ENCODE peak calls at places on chromosomes 11 and 22, in ten cellular contexts. F is AG09319, Z is type B pancreatic cell, N is progenitor cell of endocrine pancreas, R is foreskin keratinocyte, Q is H9, U is BJ, H is choroid plexus epithelial cell, O is OCI-LY7, V is left lung. M is an unnamed sample.

GRCh38 chr22:36368359-36368983 is 19.3 kb downstream of the MYH9 start:
- DNase-seq in F (no peak), Z (no peak), N (no peak), R (no peak), Q (peak), U (no peak), H (peak), O (no peak), V (no peak), M (no peak)

GRCh38 chr22:27906241-27906640 is 12.8 kb downstream of the PITPNB start:
- DNase-seq in F (no peak), Z (no peak), N (no peak), R (no peak), Q (no peak), U (no peak), H (peak), O (no peak), V (no peak), M (no peak)

GRCh38 chr22:42816339-42816738 is 40.7 kb downstream of the ARFGAP3 start:
- DNase-seq in F (no peak), Z (no peak), N (no peak), R (no peak), Q (no peak), U (no peak), H (no peak), O (no peak), V (no peak), M (no peak)

GRCh38 chr11:8229299-8230177 is 34.1 kb downstream of the LMO1 start:
- DNase-seq in F (no peak), Z (no peak), N (no peak), R (peak), Q (no peak), U (no peak), H (no peak), O (no peak), V (no peak), M (no peak)

GRCh38 chr11:28072321-28072720 is 35.6 kb downstream of the KIF18A start:
- DNase-seq in F (no peak), Z (no peak), N (no peak), R (no peak), Q (no peak), U (no peak), H (peak), O (no peak), V (no peak), M (no peak)

GRCh38 chr11:35927730-35928129 is 16.1 kb upstream of the LDLRAD3 start:
- DNase-seq in F (no peak), Z (no peak), N (no peak), R (peak), Q (no peak), U (no peak), H (peak), O (no peak), V (peak), M (no peak)

GRCh38 chr11:114081641-114082414 is 22.3 kb downstream of the ZBTB16 start:
- DNase-seq in F (no peak), Z (no peak), N (no peak), R (no peak), Q (no peak), U (no peak), H (peak), O (no peak), V (no peak), M (no peak)

GRCh38 chr11:1222491-1223345 is at the start of gene MUC5B:
- DNase-seq in F (no peak), Z (peak), N (no peak), R (no peak), Q (peak), U (no peak), H (no peak), O (no peak), V (no peak), M (no peak)

GRCh38 chr11:131759140-131759539 is 388.7 kb downstream of the NTM start:
- DNase-seq in F (no peak), Z (no peak), N (no peak), R (no peak), Q (no peak), U (no peak), H (no peak), O (no peak), V (no peak), M (no peak)

GRCh38 chr22:50586416-50586815 is 3.8 kb upstream of the CHKB start:
- DNase-seq in F (no peak), Z (no peak), N (no peak), R (no peak), Q (no peak), U (no peak), H (no peak), O (no peak), V (no peak), M (no peak)

GRCh38 chr11:32897103-32897502 is 4.5 kb downstream of the QSER1 start:
- DNase-seq in F (no peak), Z (no peak), N (no peak), R (no peak), Q (no peak), U (no peak), H (no peak), O (no peak), V (no peak), M (no peak)

GRCh38 chr11:113697798-113698407 is 8.2 kb downstream of the TMPRSS5 start:
- DNase-seq in F (no peak), Z (no peak), N (no peak), R (no peak), Q (no peak), U (no peak), H (no peak), O (no peak), V (no peak), M (no peak)

GRCh38 chr11:61912991-61913698 is 4.2 kb downstream of the RAB3IL1 start:
- DNase-seq in F (no peak), Z (no peak), N (no peak), R (no peak), Q (peak), U (no peak), H (no peak), O (no peak), V (peak), M (no peak)

GRCh38 chr11:124747406-124748099 is 4.5 kb downstream of the VSIG2 start:
- DNase-seq in F (no peak), Z (no peak), N (no peak), R (no peak), Q (no peak), U (no peak), H (no peak), O (no peak), V (no peak), M (no peak)

GRCh38 chr11:70059971-70060370 is 18.1 kb upstream of the ANO1 start:
- DNase-seq in F (no peak), Z (no peak), N (no peak), R (no peak), Q (no peak), U (no peak), H (no peak), O (no peak), V (no peak), M (no peak)

GRCh38 chr11:111665779-111666178 is 63.5 kb downstream of the SIK2 start:
- DNase-seq in F (peak), Z (no peak), N (peak), R (no peak), Q (no peak), U (no peak), H (peak), O (peak), V (no peak), M (peak)

GRCh38 chr11:65498042-65498726 is 661 bp upstream of the MALAT1 start:
- DNase-seq in F (no peak), Z (no peak), N (no peak), R (no peak), Q (no peak), U (no peak), H (peak), O (peak), V (no peak), M (no peak)

GRCh38 chr11:64096835-64097234 is 61.1 kb downstream of the FLRT1 start:
- DNase-seq in F (no peak), Z (no peak), N (no peak), R (no peak), Q (no peak), U (no peak), H (no peak), O (no peak), V (peak), M (no peak)

GRCh38 chr11:33147559-33147958 is 13.7 kb downstream of the CSTF3 start:
- DNase-seq in F (no peak), Z (no peak), N (no peak), R (no peak), Q (no peak), U (no peak), H (peak), O (no peak), V (no peak), M (no peak)

GRCh38 chr22:43147821-43148220 is 3.5 kb upstream of the TSPO start:
- DNase-seq in F (no peak), Z (no peak), N (no peak), R (no peak), Q (no peak), U (no peak), H (no peak), O (peak), V (no peak), M (no peak)

GRCh38 chr22:24406322-24407277 is 20.8 kb upstream of the ADORA2A start:
- DNase-seq in F (no peak), Z (no peak), N (no peak), R (no peak), Q (no peak), U (no peak), H (no peak), O (no peak), V (no peak), M (no peak)

GRCh38 chr11:62456630-62457029 is 37.8 kb downstream of the SCGB1A1 start:
- DNase-seq in F (no peak), Z (no peak), N (no peak), R (no peak), Q (peak), U (no peak), H (no peak), O (no peak), V (no peak), M (no peak)

GRCh38 chr22:23682082-23682481 is 8.7 kb upstream of the RGL4 start:
- DNase-seq in F (no peak), Z (no peak), N (no peak), R (no peak), Q (no peak), U (no peak), H (no peak), O (no peak), V (no peak), M (no peak)

GRCh38 chr22:19807914-19808872 is 46.5 kb downstream of the GNB1L start:
- DNase-seq in F (no peak), Z (no peak), N (no peak), R (no peak), Q (no peak), U (no peak), H (no peak), O (no peak), V (peak), M (no peak)

GRCh38 chr11:14891143-14892035 is 642 bp downstream of the CYP2R1 start:
- DNase-seq in F (peak), Z (peak), N (peak), R (peak), Q (peak), U (peak), H (peak), O (peak), V (peak), M (peak)

GRCh38 chr22:44975444-44976262 is 34.2 kb downstream of the PHF21B start:
- DNase-seq in F (peak), Z (peak), N (peak), R (peak), Q (peak), U (peak), H (peak), O (peak), V (peak), M (peak)

GRCh38 chr11:37394236-37394870 is 796.3 kb upstream of the RAG2 start:
- DNase-seq in F (no peak), Z (no peak), N (no peak), R (no peak), Q (no peak), U (no peak), H (no peak), O (peak), V (no peak), M (no peak)

GRCh38 chr11:125874556-125875124 is 12.8 kb upstream of the HYLS1 start:
- DNase-seq in F (peak), Z (no peak), N (peak), R (no peak), Q (peak), U (no peak), H (peak), O (peak), V (no peak), M (peak)

GRCh38 chr11:72314600-72315386 is 70.8 kb upstream of the PHOX2A start:
- DNase-seq in F (no peak), Z (no peak), N (no peak), R (no peak), Q (peak), U (no peak), H (no peak), O (no peak), V (no peak), M (no peak)

GRCh38 chr11:120340529-120340928 is 4.3 kb downstream of the ARHGEF12 start:
- DNase-seq in F (no peak), Z (no peak), N (no peak), R (no peak), Q (no peak), U (no peak), H (peak), O (no peak), V (no peak), M (no peak)

GRCh38 chr11:6647282-6647679 is 8.3 kb downstream of the DCHS1 start:
- DNase-seq in F (no peak), Z (no peak), N (no peak), R (no peak), Q (no peak), U (peak), H (peak), O (no peak), V (no peak), M (no peak)

DNA sequence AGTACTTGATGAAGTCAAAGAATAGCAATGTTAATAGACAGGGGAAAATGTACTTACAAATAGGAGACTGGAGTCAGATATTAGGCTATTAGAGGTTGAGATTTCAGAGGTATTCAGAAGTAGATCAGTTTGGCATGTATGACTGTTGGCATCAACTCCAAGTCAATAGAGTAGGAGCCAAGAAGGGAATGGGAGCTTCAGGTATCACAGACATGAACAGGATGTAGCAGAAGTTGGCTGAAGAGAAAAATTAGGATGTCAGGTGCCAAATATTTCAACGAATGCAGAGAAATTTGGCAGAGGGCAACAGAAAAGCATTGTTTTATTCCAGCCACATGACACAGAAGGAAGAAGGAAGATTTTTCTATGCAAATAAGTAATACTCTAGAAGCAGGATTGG is 69.7 kb downstream of the GLYATL1 start:
- DNase-seq in F (no peak), Z (no peak), N (no peak), R (no peak), Q (no peak), U (no peak), H (no peak), O (no peak), V (no peak), M (no peak)
- TF ChIP-seq CTCF in F (no peak), Z (no peak), N (no peak), R (no peak), Q (no peak), U (no peak), H (no peak), O (no peak), V (no peak), M (no peak)

GRCh38 chr11:67545280-67545679 is 22.0 kb upstream of the CABP2 start:
- DNase-seq in F (no peak), Z (no peak), N (no peak), R (no peak), Q (peak), U (no peak), H (no peak), O (no peak), V (no peak), M (no peak)
- TF ChIP-seq CTCF in F (no peak), Z (no peak), N (no peak), R (no peak), Q (peak), U (no peak), H (no peak), O (no peak), V (no peak), M (no peak)

DNA sequence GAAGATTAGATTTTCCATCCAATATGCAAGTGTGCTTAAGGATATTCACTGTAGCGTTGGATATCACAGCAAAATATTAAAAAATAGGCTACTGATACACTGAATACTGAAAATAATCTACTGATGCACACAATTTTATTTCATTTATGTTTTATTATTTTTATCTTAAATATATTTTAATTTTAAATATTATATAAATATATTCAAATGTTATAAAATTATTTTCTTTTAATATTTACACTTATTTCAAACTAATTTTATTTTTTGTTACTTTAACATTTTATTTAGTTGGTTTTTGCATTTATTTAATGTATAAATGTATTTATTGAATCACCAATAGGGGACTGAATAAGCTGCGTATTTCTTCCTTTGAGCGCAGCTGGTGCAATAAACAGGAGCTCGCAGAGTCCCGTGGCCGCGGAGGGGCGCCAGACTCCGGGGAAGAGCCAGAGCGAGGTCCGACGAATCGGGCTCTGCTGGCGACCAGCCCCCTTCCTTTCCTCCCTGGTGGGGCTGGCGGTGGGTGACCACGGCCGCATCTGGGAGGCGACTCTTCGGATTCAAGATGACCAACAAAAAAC is 12.2 kb downstream of the MMP3 start:
- DNase-seq in F (no peak), Z (no peak), N (peak), R (no peak), Q (peak), U (no peak), H (peak), O (no peak), V (peak), M (no peak)
- TF ChIP-seq CTCF in F (peak), Z (peak), N (peak), R (peak), Q (peak), U (peak), H (peak), O (no peak), V (peak), M (no peak)

DNA sequence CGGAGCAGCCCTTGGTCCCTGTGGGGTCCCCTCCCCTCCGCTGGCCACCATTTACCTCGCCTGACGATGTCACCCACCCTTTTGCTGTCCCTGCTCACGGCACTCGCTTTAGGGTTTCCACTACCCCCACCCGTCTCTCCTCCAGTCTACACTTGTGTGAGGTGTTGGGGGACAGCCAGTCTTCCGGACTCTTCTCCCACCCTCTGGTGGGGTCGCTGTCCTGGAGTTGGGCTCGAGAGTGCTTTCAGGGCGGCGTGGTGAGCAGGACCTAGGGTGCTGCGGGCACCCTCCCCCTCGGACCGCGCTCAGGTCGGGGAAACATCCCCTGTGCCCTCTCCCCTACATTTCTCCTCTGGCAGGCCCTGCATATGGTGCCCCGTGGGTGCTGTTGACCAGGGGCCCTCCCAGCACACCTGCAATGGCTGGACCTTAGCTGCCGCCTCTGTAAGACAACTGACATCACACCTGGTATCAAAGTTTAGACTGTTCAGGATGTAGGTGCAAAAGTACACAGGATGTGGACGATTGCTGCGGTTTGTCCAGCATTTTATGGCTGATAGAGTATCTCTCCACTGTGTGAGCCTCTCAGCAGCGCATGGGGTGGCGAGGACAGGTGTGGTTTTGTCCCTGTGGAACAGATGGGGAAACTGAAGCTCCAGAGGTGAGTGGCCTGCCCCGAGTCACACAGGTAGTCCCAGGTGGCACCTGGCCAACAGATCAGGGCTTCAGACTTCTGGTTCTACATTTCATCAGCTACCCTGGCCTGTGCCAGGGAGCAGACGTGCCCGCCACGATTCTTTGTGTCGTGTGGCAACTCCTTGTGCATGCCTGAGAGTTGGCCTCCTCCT is 1.1 kb downstream of the GRK2 start:
- DNase-seq in F (no peak), Z (no peak), N (no peak), R (no peak), Q (no peak), U (no peak), H (no peak), O (peak), V (peak), M (no peak)
- TF ChIP-seq CTCF in F (no peak), Z (no peak), N (no peak), R (no peak), Q (no peak), U (no peak), H (no peak), O (peak), V (no peak), M (no peak)

GRCh38 chr22:40479126-40479800 is 108.9 kb downstream of the SGSM3 start:
- DNase-seq in F (no peak), Z (no peak), N (no peak), R (no peak), Q (no peak), U (no peak), H (no peak), O (no peak), V (no peak), M (no peak)
- TF ChIP-seq CTCF in F (no peak), Z (no peak), N (no peak), R (peak), Q (no peak), U (no peak), H (peak), O (peak), V (peak), M (no peak)

M was measured in neural crest cell.